ENCODE peak calls at places on chromosomes 11 and 22, in ten cellular contexts. G, M, B, H, A, D, N, O, F and C are unnamed samples.

GRCh38 chr22:22374163-22374562 is 129.6 kb downstream of the VPREB1 start:
- DNase-seq in D (no peak), G (no peak), M (no peak), O (no peak), N (no peak), H (no peak), B (no peak), A (no peak), F (no peak), C (no peak)

GRCh38 chr11:122069946-122070345 is 46.1 kb downstream of the BLID start:
- DNase-seq in G (no peak), F (peak), O (peak), M (peak), N (peak), H (peak), D (peak), B (no peak), A (no peak), C (peak)

GRCh38 chr11:45649544-45650165 is 15.8 kb downstream of the CHST1 start:
- DNase-seq in A (no peak), N (no peak), D (no peak), H (no peak), B (peak), M (no peak), G (no peak), O (no peak), F (no peak), C (no peak)

GRCh38 chr11:58060939-58061672 is 30.4 kb downstream of the OR6Q1 start:
- DNase-seq in N (no peak), B (no peak), A (no peak), O (no peak), D (no peak), M (no peak), H (peak), F (no peak), G (no peak), C (no peak)

GRCh38 chr11:68150029-68150428 is 28.8 kb upstream of the CHKA start:
- DNase-seq in O (no peak), G (no peak), M (no peak), F (no peak), B (peak), D (no peak), A (no peak), N (peak), H (no peak), C (peak)

GRCh38 chr11:95101935-95102334 is 12.3 kb downstream of the ENDOD1 start:
- DNase-seq in H (no peak), F (no peak), N (no peak), O (no peak), D (no peak), B (no peak), G (no peak), M (no peak), A (no peak), C (no peak)

GRCh38 chr11:113542420-113542819 is 67.2 kb upstream of the DRD2 start:
- DNase-seq in D (no peak), H (no peak), N (no peak), G (no peak), O (no peak), M (no peak), F (no peak), B (no peak), A (no peak), C (no peak)

GRCh38 chr11:17298302-17298701 is 21.8 kb downstream of the NUCB2 start:
- DNase-seq in H (no peak), B (no peak), D (no peak), A (no peak), G (no peak), M (no peak), N (no peak), F (no peak), O (no peak), C (no peak)

GRCh38 chr11:66363805-66364535 is 7.6 kb downstream of the SLC29A2 start:
- DNase-seq in A (no peak), D (no peak), G (no peak), F (peak), N (no peak), O (peak), M (peak), H (peak), B (no peak), C (peak)

GRCh38 chr11:105298630-105299029 is 159.1 kb upstream of the CARD18 start:
- DNase-seq in M (no peak), F (no peak), A (no peak), N (peak), O (no peak), G (no peak), B (no peak), H (no peak), D (no peak), C (no peak)

GRCh38 chr11:42494459-42494858 is 817.3 kb upstream of the API5 start:
- DNase-seq in N (no peak), G (no peak), B (no peak), O (no peak), F (no peak), H (no peak), A (no peak), M (no peak), D (no peak), C (no peak)

GRCh38 chr11:85974126-85974525 is 94.8 kb downstream of the PICALM start:
- DNase-seq in F (no peak), A (no peak), G (no peak), H (no peak), N (no peak), M (no peak), D (no peak), O (no peak), B (no peak), C (no peak)

GRCh38 chr11:87022738-87023137 is 15.0 kb upstream of the TMEM135 start:
- DNase-seq in N (no peak), M (no peak), B (no peak), D (no peak), G (no peak), H (no peak), O (no peak), F (no peak), A (no peak), C (no peak)

GRCh38 chr11:1744137-1744878 is 6.1 kb downstream of the IFITM10 start:
- DNase-seq in B (peak), G (no peak), N (no peak), H (no peak), A (no peak), D (no peak), M (peak), F (no peak), O (no peak), C (no peak)

GRCh38 chr22:20422271-20422958 is 15.2 kb downstream of the SCARF2 start:
- DNase-seq in M (peak), O (no peak), F (no peak), H (no peak), N (peak), A (no peak), G (peak), D (no peak), B (no peak), C (no peak)

GRCh38 chr11:117874253-117874909 is 2.1 kb downstream of the FXYD6 start:
- DNase-seq in H (peak), A (no peak), N (no peak), O (no peak), B (peak), G (no peak), D (no peak), F (no peak), M (no peak), C (no peak)

GRCh38 chr11:44950036-44950624 is 553 bp downstream of the TP53I11 start:
- DNase-seq in F (peak), N (no peak), M (peak), H (peak), B (peak), D (peak), G (no peak), O (peak), A (peak), C (peak)

GRCh38 chr11:66335531-66336233 is 552 bp downstream of the RIN1 start:
- DNase-seq in G (no peak), F (no peak), B (peak), A (no peak), H (no peak), D (peak), O (peak), N (peak), M (peak), C (peak)

GRCh38 chr11:65506316-65506769 is 7.5 kb downstream of the MALAT1 start:
- DNase-seq in F (no peak), H (no peak), G (no peak), B (no peak), D (no peak), A (no peak), M (no peak), N (no peak), O (no peak), C (no peak)

GRCh38 chr11:1557904-1558831 is 13.9 kb downstream of the DUSP8 start:
- DNase-seq in A (peak), F (no peak), O (peak), D (peak), M (no peak), G (peak), H (no peak), N (peak), B (no peak), C (no peak)

GRCh38 chr22:47356433-47357011 is 594.1 kb downstream of the TBC1D22A start:
- DNase-seq in B (peak), N (no peak), D (no peak), O (no peak), M (no peak), G (no peak), H (no peak), A (no peak), F (no peak), C (no peak)

GRCh38 chr11:114061053-114062049 is 1.8 kb downstream of the ZBTB16 start:
- DNase-seq in A (no peak), F (no peak), G (no peak), O (peak), D (no peak), B (peak), H (peak), N (peak), M (peak), C (peak)

GRCh38 chr11:70881948-70882715 is 370.2 kb downstream of the SHANK2 start:
- DNase-seq in H (no peak), N (no peak), D (no peak), F (no peak), B (no peak), A (no peak), G (no peak), M (no peak), O (no peak), C (no peak)

GRCh38 chr11:2580061-2580421 is 119.8 kb downstream of the KCNQ1OT1 start:
- DNase-seq in H (peak), M (peak), O (no peak), D (no peak), B (peak), A (no peak), G (no peak), N (no peak), F (no peak), C (no peak)

GRCh38 chr11:33689089-33689488 is 11.5 kb downstream of the C11orf91 start:
- DNase-seq in G (no peak), D (no peak), M (no peak), A (no peak), B (no peak), N (no peak), O (no peak), H (no peak), F (no peak), C (no peak)

GRCh38 chr22:34841911-34842310 is 224.0 kb upstream of the ISX start:
- DNase-seq in O (no peak), D (no peak), G (no peak), F (no peak), H (no peak), B (no peak), A (no peak), M (no peak), N (no peak), C (no peak)

GRCh38 chr22:34841321-34841901 is 224.5 kb upstream of the ISX start:
- DNase-seq in M (no peak), B (no peak), N (peak), D (no peak), G (no peak), O (no peak), F (no peak), A (no peak), H (no peak), C (no peak)

GRCh38 chr22:34845391-34845790 is 220.6 kb upstream of the ISX start:
- DNase-seq in F (no peak), A (no peak), O (no peak), N (no peak), G (no peak), H (no peak), B (no peak), M (no peak), D (no peak), C (no peak)

GRCh38 chr22:34847072-34847471 is 218.9 kb upstream of the ISX start:
- DNase-seq in B (no peak), N (peak), D (no peak), H (no peak), G (no peak), M (no peak), O (no peak), F (no peak), A (no peak), C (no peak)

GRCh38 chr22:34842630-34843029 is 223.3 kb upstream of the ISX start:
- DNase-seq in O (no peak), H (peak), M (no peak), G (no peak), A (no peak), D (no peak), B (no peak), N (no peak), F (no peak), C (no peak)
- TF ChIP-seq CTCF in O (no peak), H (no peak), M (no peak), G (no peak), A (no peak), D (no peak), B (no peak), N (no peak), F (no peak), C (no peak)

GRCh38 chr11:41437006-41437405 is 22.4 kb downstream of the LRRC4C start:
- DNase-seq in O (no peak), B (no peak), A (no peak), M (no peak), F (no peak), N (no peak), G (no peak), D (no peak), H (no peak), C (no peak)

DNA sequence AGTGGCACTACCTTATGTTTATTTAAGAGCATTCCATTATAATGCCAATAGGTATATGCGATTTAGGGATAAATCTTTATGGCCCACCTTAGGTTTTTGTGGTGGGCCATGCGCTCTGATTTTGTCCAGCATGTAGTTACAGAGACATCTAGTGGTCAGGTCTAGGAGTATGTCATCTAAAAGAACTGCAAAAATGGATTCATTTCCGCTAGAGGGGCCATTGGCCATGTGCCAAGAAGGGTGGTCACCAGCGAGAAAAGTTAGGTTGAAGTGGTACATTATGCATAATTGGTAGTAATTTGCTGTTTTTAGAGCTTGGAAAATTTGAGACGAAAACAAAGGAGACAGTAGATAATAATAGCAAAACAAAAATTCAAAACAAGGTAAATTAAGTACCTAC is 27.7 kb downstream of the LRRC4C start:
- DNase-seq in A (no peak), N (no peak), H (peak), D (no peak), F (peak), B (no peak), M (peak), O (no peak), G (no peak), C (peak)
- TF ChIP-seq CTCF in A (no peak), N (peak), H (peak), D (no peak), F (peak), B (no peak), M (peak), O (no peak), G (no peak), C (peak)

GRCh38 chr11:132312616-132313210 is 942.3 kb downstream of the NTM start:
- DNase-seq in A (no peak), M (peak), H (peak), N (peak), F (peak), B (no peak), D (no peak), O (no peak), G (no peak), C (peak)

GRCh38 chr11:132312161-132312560 is 941.7 kb downstream of the NTM start:
- DNase-seq in F (no peak), D (no peak), H (no peak), B (no peak), A (no peak), M (no peak), G (no peak), N (peak), O (no peak), C (no peak)

GRCh38 chr11:132310390-132311375 is 940.3 kb downstream of the NTM start:
- DNase-seq in A (no peak), D (no peak), N (no peak), H (no peak), O (no peak), F (no peak), B (no peak), G (no peak), M (peak), C (no peak)

GRCh38 chr11:132311703-132312102 is 941.3 kb downstream of the NTM start:
- DNase-seq in F (no peak), N (no peak), H (no peak), D (no peak), M (peak), B (no peak), G (no peak), A (no peak), O (no peak), C (no peak)

DNA sequence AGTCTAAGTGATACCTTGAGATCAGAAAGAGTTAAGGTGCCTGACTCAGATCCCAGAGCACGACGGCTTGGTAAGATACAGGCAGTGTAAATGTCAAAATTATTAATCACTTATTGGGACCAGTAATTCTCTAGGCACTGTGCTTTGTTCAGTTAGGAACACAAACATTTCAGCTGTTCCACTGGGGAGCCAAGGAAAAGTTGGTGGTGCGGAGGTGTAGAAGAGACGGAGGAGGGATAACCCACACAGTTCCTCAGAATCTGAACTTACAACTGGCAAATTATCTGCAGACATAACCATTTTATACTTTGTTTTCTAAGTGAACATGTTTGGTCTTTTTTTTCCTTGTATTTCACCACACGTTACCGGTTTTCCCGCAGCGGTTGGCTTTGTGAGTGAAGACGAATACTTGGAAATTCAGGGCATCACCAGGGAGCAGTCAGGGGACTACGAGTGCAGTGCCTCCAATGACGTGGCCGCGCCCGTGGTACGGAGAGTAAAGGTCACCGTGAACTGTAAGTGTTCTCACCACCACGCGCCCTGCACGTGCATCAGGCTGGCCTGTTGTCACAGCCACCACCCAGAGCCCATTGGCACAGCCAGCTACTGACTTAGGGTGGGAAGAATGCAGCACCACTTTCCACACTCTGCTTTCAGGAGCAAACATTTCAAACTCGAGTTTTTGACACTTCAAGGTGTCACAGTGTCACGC is 937.0 kb downstream of the NTM start:
- DNase-seq in M (no peak), G (no peak), H (no peak), B (no peak), O (no peak), F (no peak), D (no peak), A (no peak), N (no peak), C (no peak)
- TF ChIP-seq CTCF in M (no peak), G (no peak), H (no peak), B (no peak), O (no peak), F (no peak), D (no peak), A (no peak), N (no peak), C (no peak)

DNA sequence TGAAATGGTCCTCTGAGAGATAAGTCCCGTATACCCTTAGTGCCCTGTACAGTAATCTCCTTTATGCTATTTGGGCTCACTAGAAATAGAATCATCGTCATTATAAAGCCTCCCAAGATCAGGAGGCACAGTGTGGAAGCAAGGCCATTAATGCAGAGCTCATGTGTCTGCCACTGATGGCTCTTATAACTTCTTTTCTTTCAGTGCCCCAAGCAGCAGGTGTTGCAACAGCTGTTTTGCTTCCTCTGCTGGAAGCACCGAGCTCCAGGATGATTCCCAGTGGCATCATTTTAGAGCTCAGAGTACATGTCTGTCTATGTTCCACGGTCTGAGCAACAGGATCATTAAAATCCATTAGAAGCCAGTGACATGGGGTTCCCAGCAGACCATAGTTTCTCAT is 803.0 kb upstream of the FAT3 start:
- DNase-seq in F (no peak), G (no peak), H (no peak), A (no peak), N (no peak), B (no peak), D (no peak), O (no peak), M (no peak), C (no peak)
- TF ChIP-seq CTCF in F (no peak), G (no peak), H (no peak), A (no peak), N (no peak), B (no peak), D (no peak), O (no peak), M (no peak), C (no peak)

DNA sequence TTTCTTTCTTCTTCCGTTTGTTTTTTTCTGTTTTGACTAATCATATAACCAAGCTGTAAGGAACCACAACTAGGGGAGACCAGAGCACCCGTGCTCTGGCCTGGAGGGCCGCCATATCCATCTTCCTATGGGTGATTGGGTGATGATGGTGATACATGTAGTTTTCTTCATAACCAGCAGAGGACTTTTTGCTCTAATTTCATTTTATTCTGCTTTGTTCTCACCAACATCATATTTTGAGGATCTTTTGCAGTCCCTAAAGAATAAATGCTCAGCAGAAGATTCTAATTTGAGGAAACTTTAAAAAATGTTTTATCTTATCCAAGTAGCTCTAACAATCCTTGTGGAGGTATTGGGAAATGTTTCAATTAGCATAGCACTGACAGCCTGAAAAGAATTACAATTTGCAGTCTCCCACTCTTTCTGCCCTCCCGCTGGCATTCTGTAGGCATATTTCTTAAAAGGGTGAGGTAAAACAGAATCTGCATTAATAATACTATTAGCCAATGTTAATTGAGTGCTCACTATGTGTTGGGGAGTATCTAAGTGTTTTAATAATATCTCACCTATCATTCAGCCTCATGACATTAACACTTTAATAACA is 544.0 kb downstream of the NTM start:
- DNase-seq in A (no peak), G (no peak), N (peak), D (no peak), B (no peak), M (peak), H (no peak), F (no peak), O (no peak), C (no peak)
- TF ChIP-seq CTCF in A (no peak), G (peak), N (peak), D (peak), B (no peak), M (peak), H (no peak), F (peak), O (no peak), C (peak)

DNA sequence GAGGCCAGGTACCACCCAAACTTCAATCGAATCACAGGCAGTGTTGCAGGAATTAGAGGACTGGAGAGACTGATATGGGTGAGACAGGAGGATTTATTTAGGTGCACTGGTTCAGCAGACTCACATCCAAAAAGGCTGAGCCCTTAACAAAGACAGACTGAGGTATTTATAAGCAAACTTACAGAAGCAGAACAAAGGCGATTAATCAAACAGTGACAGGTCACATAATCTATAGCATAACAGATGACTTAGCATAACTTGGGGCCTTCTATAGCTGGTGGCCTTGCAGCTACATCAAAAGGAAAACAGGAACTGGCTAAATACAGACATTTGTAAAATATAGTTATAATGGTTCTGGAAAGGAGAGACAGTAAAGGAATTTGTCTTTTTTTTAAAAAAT is 2.1 kb downstream of the APOBEC3B start:
- DNase-seq in B (no peak), F (no peak), H (no peak), D (no peak), A (no peak), M (no peak), O (no peak), N (no peak), G (no peak), C (no peak)
- TF ChIP-seq CTCF in B (no peak), F (no peak), H (no peak), D (no peak), A (no peak), M (no peak), O (no peak), N (no peak), G (no peak), C (no peak)